ENCODE peak calls at places on chromosomes 7 and 10, in four cellular contexts. Y is GM12878, Q is K562, V is HepG2. S is an unnamed sample.

GRCh38 chr7:142263598-142264380 is 5.9 kb upstream of the PRSS58 start:
- DNase-seq in Y (no peak), Q (no peak), V (no peak), S (no peak)

GRCh38 chr10:26439436-26440090 is 1.4 kb downstream of the APBB1IP start:
- DNase-seq in Y (no peak), Q (no peak), V (no peak), S (no peak)

GRCh38 chr7:18555120-18555519 is 59.6 kb downstream of the HDAC9 start:
- DNase-seq in Y (no peak), Q (no peak), V (no peak), S (no peak)

GRCh38 chr10:100506596-100507356 is 12.9 kb downstream of the SEC31B start:
- DNase-seq in Y (no peak), Q (no peak), V (no peak), S (no peak)

GRCh38 chr10:122373713-122374112 is 795 bp upstream of the PLEKHA1 start:
- DNase-seq in Y (no peak), Q (no peak), V (peak), S (no peak)

GRCh38 chr7:42876182-42877068 is 35.4 kb downstream of the C7orf25 start:
- DNase-seq in Y (no peak), Q (peak), V (peak), S (peak)

GRCh38 chr10:92238586-92239098 is 52.2 kb downstream of the CPEB3 start:
- DNase-seq in Y (no peak), Q (peak), V (peak), S (no peak)

GRCh38 chr10:101550965-101551364 is 37.1 kb downstream of the POLL start:
- DNase-seq in Y (no peak), Q (no peak), V (no peak), S (no peak)

GRCh38 chr7:158128572-158128971 is 459.1 kb downstream of the PTPRN2 start:
- DNase-seq in Y (no peak), Q (no peak), V (no peak), S (no peak)

GRCh38 chr10:13414855-13415254 is 66.8 kb upstream of the SEPHS1 start:
- DNase-seq in Y (no peak), Q (peak), V (peak), S (peak)

GRCh38 chr10:68900427-68901105 is 549 bp upstream of the DDX50 start:
- DNase-seq in Y (peak), Q (no peak), V (no peak), S (no peak)

GRCh38 chr10:78210548-78210947 is 176.9 kb downstream of the RPS24 start:
- DNase-seq in Y (no peak), Q (no peak), V (no peak), S (no peak)

GRCh38 chr7:144384555-144385245 is 18.8 kb downstream of the NOBOX start:
- DNase-seq in Y (no peak), Q (no peak), V (no peak), S (no peak)

GRCh38 chr7:46317256-46317655 is 396.2 kb upstream of the IGFBP3 start:
- DNase-seq in Y (no peak), Q (no peak), V (no peak), S (no peak)

GRCh38 chr7:115851291-115851690 is 179.3 kb downstream of the TFEC start:
- DNase-seq in Y (no peak), Q (no peak), V (peak), S (no peak)

GRCh38 chr7:41244246-41244645 is 458.6 kb downstream of the INHBA start:
- DNase-seq in Y (no peak), Q (no peak), V (no peak), S (no peak)

GRCh38 chr10:61902448-61903183 is 1.1 kb downstream of the ARID5B start:
- DNase-seq in Y (no peak), Q (peak), V (peak), S (no peak)

GRCh38 chr7:69630292-69630691 is 32.0 kb downstream of the AUTS2 start:
- DNase-seq in Y (no peak), Q (no peak), V (no peak), S (no peak)

GRCh38 chr7:150368884-150369739 is 490 bp downstream of the REPIN1 start:
- DNase-seq in Y (no peak), Q (peak), V (peak), S (peak)

GRCh38 chr7:19916011-19916410 is 142.6 kb upstream of the TMEM196 start:
- DNase-seq in Y (no peak), Q (no peak), V (no peak), S (no peak)

GRCh38 chr7:13262929-13263530 is 575.6 kb downstream of the ARL4A start:
- DNase-seq in Y (no peak), Q (peak), V (peak), S (no peak)

GRCh38 chr7:27842094-27842493 is 102.1 kb downstream of the TAX1BP1 start:
- DNase-seq in Y (no peak), Q (peak), V (no peak), S (no peak)

GRCh38 chr10:123413353-123413752 is 252.8 kb upstream of the GPR26 start:
- DNase-seq in Y (no peak), Q (no peak), V (no peak), S (no peak)

GRCh38 chr7:17233643-17234397 is 64.6 kb upstream of the AHR start:
- DNase-seq in Y (peak), Q (no peak), V (no peak), S (no peak)

GRCh38 chr7:537911-538634 is 18.4 kb upstream of the PDGFA start:
- DNase-seq in Y (no peak), Q (peak), V (peak), S (no peak)

GRCh38 chr10:121609426-121610380 is 11.5 kb upstream of the FGFR2 start:
- DNase-seq in Y (no peak), Q (no peak), V (no peak), S (no peak)

GRCh38 chr7:98296833-98297232 is 15.3 kb downstream of the BRI3 start:
- DNase-seq in Y (no peak), Q (no peak), V (no peak), S (no peak)
- TF ChIP-seq SP1 in Y (no peak), Q (no peak), V (no peak), S (no peak)

DNA sequence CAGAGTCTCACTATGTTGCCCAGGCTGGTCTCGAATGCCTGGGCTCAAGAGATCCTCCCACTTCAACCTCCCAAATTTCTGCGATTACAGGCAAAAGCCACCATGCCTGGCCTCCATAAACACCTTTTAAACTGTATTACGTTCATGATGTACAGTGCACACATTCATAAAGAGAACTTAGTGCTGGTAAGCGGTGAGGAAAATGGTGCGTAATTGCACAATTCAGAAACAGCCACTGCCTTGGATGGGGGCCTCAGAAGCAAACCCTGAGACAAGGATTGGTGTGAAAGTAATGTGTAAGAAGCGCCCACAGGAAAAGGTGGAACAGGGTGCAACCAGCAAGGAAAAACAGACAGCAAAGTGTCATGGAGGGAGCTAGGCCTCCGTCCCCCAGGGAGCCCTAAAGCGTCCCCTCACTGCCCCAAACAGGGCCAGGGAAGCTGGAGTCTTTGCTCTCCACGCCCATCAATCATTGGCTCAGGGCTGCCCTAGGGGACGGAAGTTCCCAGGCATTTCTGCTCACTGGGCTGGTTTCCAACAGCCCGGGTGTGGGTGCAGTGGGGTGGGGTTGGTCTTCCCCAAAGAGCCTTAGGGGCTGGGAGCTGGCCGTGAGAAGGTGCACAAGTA is 9.6 kb upstream of the C10orf105 start:
- DNase-seq in Y (no peak), Q (peak), V (peak), S (no peak)
- TF ChIP-seq ETV6 in Y (no peak), Q (no peak), V (no peak), S (no peak)

GRCh38 chr7:5533821-5534367 is 110.3 kb upstream of the TNRC18 start:
- DNase-seq in Y (no peak), Q (no peak), V (peak), S (no peak)

GRCh38 chr7:5528071-5528814 is 104.6 kb upstream of the TNRC18 start:
- DNase-seq in Y (no peak), Q (no peak), V (no peak), S (no peak)

GRCh38 chr7:5528815-5529442 is 105.3 kb upstream of the TNRC18 start:
- DNase-seq in Y (no peak), Q (no peak), V (no peak), S (no peak)

DNA sequence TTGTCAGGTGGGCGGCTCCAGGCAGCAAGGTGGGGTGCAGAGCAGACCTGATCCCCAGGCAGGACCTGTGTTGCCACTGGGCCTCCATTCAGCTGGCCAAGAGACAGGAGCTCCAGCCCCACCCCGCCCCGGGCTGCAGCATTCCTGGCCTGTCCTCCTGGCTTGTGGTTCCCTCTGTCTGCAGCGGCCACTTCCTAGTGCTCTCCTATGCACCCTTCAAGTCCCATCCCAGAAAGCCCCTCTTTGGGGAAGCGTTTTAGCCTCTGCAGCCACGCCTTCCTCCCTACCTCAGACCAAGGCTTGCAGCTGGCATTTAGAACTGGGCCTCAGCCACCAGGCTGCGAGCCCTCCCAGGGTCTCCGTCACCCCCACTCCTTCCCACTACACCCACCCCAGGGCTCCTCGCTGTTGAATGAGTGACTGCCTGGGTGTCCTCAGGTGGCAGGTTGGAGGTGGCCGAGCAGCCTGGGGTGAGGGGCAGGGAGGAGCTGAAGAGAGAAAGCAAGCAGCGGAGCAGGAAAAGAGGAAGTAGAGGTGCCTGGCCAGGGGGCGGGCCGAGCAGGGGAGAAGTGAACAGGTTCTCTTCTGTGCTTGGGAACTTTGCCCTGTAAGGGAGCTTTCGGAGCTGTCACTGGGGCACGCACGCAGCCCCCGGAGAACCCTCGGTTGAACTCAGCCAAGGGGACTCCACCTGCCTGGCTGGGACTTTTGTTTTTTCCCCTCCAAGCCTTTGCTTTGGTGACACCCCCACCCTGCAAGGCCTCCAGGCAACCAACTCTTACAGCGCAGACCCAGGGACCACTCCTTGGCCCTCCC is 109.1 kb upstream of the TNRC18 start:
- DNase-seq in Y (peak), Q (peak), V (peak), S (peak)
- TF ChIP-seq SP1 in Y (peak), Q (no peak), V (no peak), S (no peak)

DNA sequence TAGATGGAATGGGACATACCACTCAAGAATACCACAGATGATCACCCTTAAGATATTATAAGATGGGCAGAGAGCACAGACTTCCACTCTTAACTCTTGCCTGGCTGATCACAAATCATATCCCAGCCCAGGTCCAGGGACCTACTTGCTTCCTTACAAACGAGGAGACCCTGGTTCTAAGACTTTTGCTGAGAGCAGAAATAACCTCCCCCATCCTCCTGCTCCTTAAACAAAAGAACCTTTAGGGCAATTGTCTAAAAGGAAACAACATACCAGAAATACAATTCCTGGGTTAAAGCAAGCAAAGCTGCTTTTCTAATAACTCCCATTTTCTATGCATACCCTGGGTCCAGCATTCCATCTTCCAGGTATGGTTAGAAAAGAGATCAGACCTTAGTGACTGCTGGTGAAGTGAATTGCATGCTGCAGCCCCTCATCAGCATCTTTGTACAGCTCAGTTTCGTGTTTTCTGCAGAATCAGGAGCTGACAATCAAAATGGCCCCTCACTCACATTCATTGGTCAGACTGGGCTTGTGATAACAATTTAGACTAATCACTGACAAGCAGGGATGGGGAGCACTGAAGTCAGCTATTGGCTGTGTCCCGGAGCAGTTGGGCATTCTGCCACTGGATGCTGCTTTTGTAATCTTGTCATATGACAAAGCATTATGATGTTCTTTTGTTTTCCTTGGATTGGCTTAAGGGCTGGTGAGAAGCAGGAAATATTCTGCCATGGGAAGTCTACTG is 14.6 kb downstream of the IFIT3 start:
- DNase-seq in Y (no peak), Q (no peak), V (no peak), S (no peak)
- TF ChIP-seq ETV6 in Y (no peak), Q (no peak), V (no peak), S (no peak)

GRCh38 chr7:40220421-40220911 is 85.7 kb downstream of the SUGCT start:
- DNase-seq in Y (no peak), Q (no peak), V (no peak), S (no peak)
- TF ChIP-seq SP1 in Y (no peak), Q (no peak), V (no peak), S (no peak)

GRCh38 chr7:15625456-15625855 is 61.0 kb downstream of the MEOX2 start:
- DNase-seq in Y (no peak), Q (no peak), V (no peak), S (no peak)
- TF ChIP-seq ETV6 in Y (no peak), Q (no peak), V (no peak), S (no peak)